ENCODE peak calls at places on chromosomes 3 and 15, in five cellular contexts. J is ELR; A is right cardiac atrium; I is CD8-positive, alpha-beta memory T cell; L is neural progenitor cell. O is an unnamed sample.

GRCh38 chr3:4730734-4731133 is 237.6 kb downstream of the ITPR1 start:
- DNase-seq in J (no peak), A (peak; percentile 77), I (no peak), L (no peak), O (no peak)

GRCh38 chr15:82105458-82106205 is 59.8 kb upstream of the MEX3B start:
- DNase-seq in J (peak; percentile 76), A (no peak), I (no peak), L (no peak), O (no peak)

GRCh38 chr3:53790470-53790869 is 55.7 kb downstream of the CHDH start:
- DNase-seq in J (no peak), A (no peak), I (no peak), L (no peak), O (no peak)

GRCh38 chr3:106265704-106266103 is 396.9 kb upstream of the CBLB start:
- DNase-seq in J (no peak), A (no peak), I (no peak), L (no peak), O (no peak)

GRCh38 chr15:98776607-98777281 is 128.4 kb downstream of the IGF1R start:
- DNase-seq in J (no peak), A (peak; percentile 75), I (no peak), L (no peak), O (no peak)

GRCh38 chr3:101835676-101836075 is 13.6 kb upstream of the NFKBIZ start:
- DNase-seq in J (no peak), A (no peak), I (no peak), L (no peak), O (no peak)

GRCh38 chr3:171810278-171811058 is at the start of gene PLD1:
- DNase-seq in J (peak; percentile 88), A (peak; percentile 93), I (no peak), L (peak; percentile 67), O (peak; percentile 92)

GRCh38 chr3:66582721-66583141 is 81.9 kb upstream of the LRIG1 start:
- DNase-seq in J (no peak), A (no peak), I (peak; percentile 85), L (no peak), O (no peak)

GRCh38 chr15:55846108-55846707 is 103.3 kb upstream of the PRTG start:
- DNase-seq in J (peak; percentile 85), A (no peak), I (peak; percentile 52), L (peak; percentile 76), O (no peak)

GRCh38 chr3:63128380-63128779 is 149.7 kb upstream of the SYNPR start:
- DNase-seq in J (no peak), A (no peak), I (no peak), L (no peak), O (no peak)

GRCh38 chr3:114350690-114351089 is 56.9 kb downstream of the TIGIT start:
- DNase-seq in J (no peak), A (peak; percentile 40), I (no peak), L (no peak), O (no peak)

GRCh38 chr15:57395292-57395691 is 19.0 kb downstream of the CGNL1 start:
- DNase-seq in J (peak; percentile 80), A (no peak), I (no peak), L (no peak), O (no peak)

GRCh38 chr3:188687389-188687788 is 484.4 kb upstream of the TPRG1 start:
- DNase-seq in J (peak; percentile 85), A (no peak), I (no peak), L (peak; percentile 29), O (no peak)

GRCh38 chr3:181629701-181630100 is 82.0 kb upstream of the SOX2 start:
- DNase-seq in J (no peak), A (no peak), I (no peak), L (no peak), O (no peak)

GRCh38 chr15:90095521-90095959 is 6.7 kb downstream of the IDH2 start:
- DNase-seq in J (no peak), A (no peak), I (peak; percentile 59), L (no peak), O (no peak)

GRCh38 chr3:71064976-71065763 is 518.4 kb downstream of the FOXP1 start:
- DNase-seq in J (peak; percentile 59), A (peak; percentile 87), I (peak; percentile 76), L (peak; percentile 86), O (peak; percentile 79)

GRCh38 chr3:167575000-167575399 is 78.7 kb downstream of the WDR49 start:
- DNase-seq in J (no peak), A (peak; percentile 28), I (no peak), L (peak; percentile 77), O (no peak)

GRCh38 chr15:80948651-80949292 is 40.8 kb downstream of the MESD start:
- DNase-seq in J (no peak), A (no peak), I (no peak), L (no peak), O (no peak)

GRCh38 chr15:30939161-30939560 is 35.4 kb downstream of the FAN1 start:
- DNase-seq in J (no peak), A (no peak), I (no peak), L (no peak), O (no peak)

GRCh38 chr3:11260460-11260859 is 11.7 kb upstream of the ATG7 start:
- DNase-seq in J (no peak), A (no peak), I (no peak), L (no peak), O (no peak)

GRCh38 chr3:190213726-190214125 is 93.0 kb upstream of the P3H2 start:
- DNase-seq in J (no peak), A (no peak), I (no peak), L (no peak), O (no peak)

GRCh38 chr15:31399544-31400171 is 73.0 kb downstream of the KLF13 start:
- DNase-seq in J (peak; percentile 37), A (peak; percentile 57), I (no peak), L (no peak), O (no peak)

GRCh38 chr3:151135548-151136337 is 50.3 kb downstream of the MED12L start:
- DNase-seq in J (peak; percentile 36), A (no peak), I (peak; percentile 63), L (no peak), O (no peak)

GRCh38 chr3:155196131-155197075 is 97.1 kb downstream of the STRIT1 start:
- DNase-seq in J (no peak), A (no peak), I (no peak), L (no peak), O (no peak)

GRCh38 chr3:14907043-14907966 is 40.1 kb upstream of the NR2C2 start:
- DNase-seq in J (no peak), A (peak; percentile 88), I (peak; percentile 6), L (no peak), O (no peak)

GRCh38 chr15:88646951-88647350 is 8.1 kb downstream of the ISG20 start:
- DNase-seq in J (no peak), A (no peak), I (no peak), L (no peak), O (no peak)

GRCh38 chr3:31772155-31772761 is 208.8 kb downstream of the OSBPL10 start:
- DNase-seq in J (no peak), A (no peak), I (no peak), L (no peak), O (no peak)

GRCh38 chr3:105352976-105353375 is 13.7 kb upstream of the ALCAM start:
- DNase-seq in J (no peak), A (no peak), I (no peak), L (no peak), O (no peak)

GRCh38 chr3:33096103-33096868 is 660 bp downstream of the GLB1 start:
- DNase-seq in J (peak; percentile 52), A (peak; percentile 83), I (peak; percentile 63), L (peak; percentile 58), O (peak; percentile 88)

GRCh38 chr3:55571913-55572312 is 84.8 kb upstream of the WNT5A start:
- DNase-seq in J (no peak), A (peak; percentile 88), I (no peak), L (peak; percentile 83), O (peak; percentile 79)

GRCh38 chr15:29309139-29309538 is 39.5 kb upstream of the NSMCE3 start:
- DNase-seq in J (no peak), A (no peak), I (no peak), L (no peak), O (no peak)

GRCh38 chr3:52456169-52456799 is 880 bp downstream of the NISCH start:
- DNase-seq in J (peak; percentile 24), A (peak; percentile 79), I (no peak), L (peak; percentile 52), O (peak; percentile 70)

GRCh38 chr15:79028411-79028964 is 62.1 kb downstream of the RASGRF1 start:
- DNase-seq in J (peak; percentile 58), A (peak; percentile 60), I (no peak), L (peak; percentile 64), O (no peak)

GRCh38 chr3:3068358-3068881 is 41.8 kb downstream of the IL5RA start:
- DNase-seq in J (no peak), A (no peak), I (no peak), L (no peak), O (no peak)

GRCh38 chr15:63544253-63545026 is 40.0 kb downstream of the USP3 start:
- DNase-seq in J (no peak), A (no peak), I (no peak), L (no peak), O (no peak)

GRCh38 chr3:99867594-99868437 is 50.2 kb downstream of the CMSS1 start:
- DNase-seq in J (no peak), A (no peak), I (no peak), L (peak; percentile 50), O (no peak)

GRCh38 chr15:77650285-77650684 is 17.6 kb upstream of the LINGO1 start:
- DNase-seq in J (peak; percentile 34), A (no peak), I (no peak), L (peak; percentile 85), O (peak; percentile 34)

GRCh38 chr3:17846466-17846865 is 104.0 kb upstream of the TBC1D5 start:
- DNase-seq in J (peak; percentile 7), A (no peak), I (no peak), L (peak; percentile 16), O (no peak)

GRCh38 chr15:59349715-59350420 is 22.8 kb downstream of the MYO1E start:
- DNase-seq in J (peak; percentile 94), A (no peak), I (no peak), L (no peak), O (no peak)

O was measured in Right ventricle myocardium inferior.